ENCODE peak calls at places on chromosome 2, in nine cellular contexts. H is NCI-H774; G is neural crest cell; E is stimulated activated CD4-positive, alpha-beta T cell treated with anti-CD3 and anti-CD28 coated beads, Interleukin-12 subunit alpha, Interleukin-12 subunit beta, amount 100 ng/mL, for 24 hours; M is Right ventricle myocardium superior; R is lung; J is Kasumi-1; C is endothelial cell; N is NCI-H2029 treated with DMSO at 0.1 percent for 48 hours. U is an unnamed sample.

GRCh38 chr2:23426284-23426905 is 41.4 kb downstream of the KLHL29 start:
- DNase-seq in H (no peak), J (no peak), E (no peak), N (no peak), R (peak), C (no peak), G (no peak), M (peak), U (no peak)

GRCh38 chr2:24492283-24493272 is 1.5 kb downstream of the NCOA1 start:
- DNase-seq in C (no peak), R (peak), E (no peak), M (no peak), H (no peak), N (no peak), J (no peak), G (no peak), U (peak)

GRCh38 chr2:134295441-134295840 is 41.6 kb downstream of the MGAT5 start:
- DNase-seq in H (no peak), J (no peak), E (no peak), R (no peak), C (no peak), N (no peak), G (no peak), M (no peak), U (no peak)

GRCh38 chr2:227450196-227450851 is 21.6 kb upstream of the AGFG1 start:
- DNase-seq in N (no peak), C (no peak), M (no peak), G (no peak), E (no peak), R (no peak), H (no peak), J (no peak), U (peak)

GRCh38 chr2:8993196-8993901 is 10.1 kb downstream of the MBOAT2 start:
- DNase-seq in H (no peak), J (no peak), G (no peak), C (no peak), R (no peak), M (no peak), E (no peak), N (no peak), U (no peak)

GRCh38 chr2:38033651-38034050 is 42.3 kb downstream of the CYP1B1 start:
- DNase-seq in R (no peak), E (no peak), J (no peak), M (no peak), G (no peak), N (no peak), H (no peak), C (no peak), U (no peak)

GRCh38 chr2:231684314-231685223 is 23.8 kb upstream of the PTMA start:
- DNase-seq in N (no peak), G (no peak), J (no peak), R (no peak), C (no peak), H (peak), M (peak), E (no peak), U (no peak)

GRCh38 chr2:68193144-68193543 is 35.5 kb downstream of the PNO1 start:
- DNase-seq in R (no peak), N (no peak), E (no peak), G (no peak), H (no peak), J (no peak), C (no peak), M (no peak), U (no peak)

GRCh38 chr2:149953627-149954026 is 366.1 kb upstream of the MMADHC start:
- DNase-seq in R (no peak), G (no peak), H (no peak), C (no peak), J (no peak), E (no peak), N (no peak), M (no peak), U (no peak)

GRCh38 chr2:132416080-132416911 is at the start of gene GPR39:
- DNase-seq in M (peak), C (peak), J (no peak), G (peak), R (peak), E (no peak), N (peak), H (peak), U (no peak)

GRCh38 chr2:99701503-99701902 is 211.7 kb upstream of the REV1 start:
- DNase-seq in M (no peak), J (no peak), R (no peak), E (no peak), G (no peak), N (no peak), C (no peak), H (no peak), U (peak)

GRCh38 chr2:3464401-3465005 is 54.8 kb downstream of the ADI1 start:
- DNase-seq in H (no peak), J (no peak), G (no peak), R (no peak), N (no peak), E (no peak), M (peak), C (no peak), U (no peak)

GRCh38 chr2:196263181-196263747 is 91.9 kb upstream of the STK17B start:
- DNase-seq in E (no peak), H (no peak), N (no peak), J (peak), R (no peak), G (no peak), M (no peak), C (no peak), U (peak)

U was measured in MV-4-11.